ENCODE peak calls at places on chromosome 13, in nine cellular contexts. W is A549, I is psoas muscle, F is body of pancreas, J is hepatocyte, K is right cardiac atrium, T is cardiac muscle cell, X is mammary epithelial cell, A is endothelial cell of umbilical vein. Z is an unnamed sample.

GRCh38 chr13:46404732-46405097 is 17.7 kb upstream of the RUBCNL start:
- DNase-seq in K (no peak), T (no peak), W (no peak), J (no peak), I (no peak), A (no peak), X (no peak), F (no peak), Z (no peak)

GRCh38 chr13:49502954-49503353 is 7.2 kb downstream of the PHF11 start:
- DNase-seq in J (no peak), W (no peak), F (no peak), T (no peak), I (no peak), K (no peak), X (no peak), A (peak; percentile 58), Z (no peak)

GRCh38 chr13:103101500-103101899 is 35.3 kb upstream of the SLC10A2 start:
- DNase-seq in W (no peak), K (no peak), X (no peak), T (peak; percentile 54), J (no peak), I (no peak), F (no peak), A (no peak), Z (no peak)

GRCh38 chr13:94933230-94933751 is 220.9 kb upstream of the SOX21 start:
- DNase-seq in A (no peak), W (no peak), I (no peak), X (no peak), K (no peak), F (no peak), T (no peak), J (no peak), Z (no peak)

GRCh38 chr13:26041476-26041875 is 10.3 kb downstream of the SHISA2 start:
- DNase-seq in J (no peak), F (no peak), A (no peak), I (no peak), W (no peak), K (no peak), T (no peak), X (no peak), Z (no peak)

GRCh38 chr13:59673301-59673700 is 490.4 kb downstream of the DIAPH3 start:
- DNase-seq in T (no peak), F (no peak), A (no peak), I (no peak), J (no peak), K (no peak), W (no peak), X (no peak), Z (no peak)

GRCh38 chr13:75650991-75651390 is 14.9 kb downstream of the LMO7 start:
- DNase-seq in K (no peak), J (no peak), X (no peak), I (no peak), T (no peak), F (no peak), A (no peak), W (no peak), Z (no peak)

GRCh38 chr13:93875527-93875926 is 604.0 kb downstream of the DCT start:
- DNase-seq in W (no peak), A (no peak), K (no peak), J (no peak), I (no peak), X (peak; percentile 19), T (no peak), F (no peak), Z (no peak)

GRCh38 chr13:84810781-84811180 is 928.5 kb upstream of the SLITRK1 start:
- DNase-seq in F (no peak), W (no peak), A (no peak), J (no peak), T (no peak), I (no peak), X (no peak), K (no peak), Z (no peak)

GRCh38 chr13:40116008-40116407 is 460.5 kb downstream of the COG6 start:
- DNase-seq in K (peak; percentile 42), J (peak; percentile 84), X (peak; percentile 94), I (no peak), W (peak; percentile 60), F (peak; percentile 86), A (peak; percentile 98), T (peak; percentile 5), Z (no peak)

GRCh38 chr13:32248789-32249188 is 66.4 kb downstream of the ZAR1L start:
- DNase-seq in K (no peak), T (no peak), J (no peak), W (no peak), F (no peak), A (no peak), I (no peak), X (no peak), Z (no peak)

GRCh38 chr13:33191425-33192221 is 93.9 kb downstream of the STARD13 start:
- DNase-seq in X (no peak), T (no peak), I (no peak), A (no peak), W (no peak), J (no peak), F (no peak), K (no peak), Z (no peak)

GRCh38 chr13:52127783-52128702 is 830 bp downstream of the NEK5 start:
- DNase-seq in T (peak; percentile 70), J (peak; percentile 83), A (peak; percentile 79), X (peak; percentile 67), K (peak; percentile 26), I (no peak), W (peak; percentile 60), F (peak; percentile 62), Z (peak; percentile 55)

GRCh38 chr13:42836930-42837329 is 55.5 kb downstream of the FAM216B start:
- DNase-seq in X (no peak), T (peak; percentile 40), W (peak; percentile 3), K (no peak), A (peak; percentile 19), I (no peak), J (peak; percentile 67), F (peak; percentile 41), Z (no peak)

DNA sequence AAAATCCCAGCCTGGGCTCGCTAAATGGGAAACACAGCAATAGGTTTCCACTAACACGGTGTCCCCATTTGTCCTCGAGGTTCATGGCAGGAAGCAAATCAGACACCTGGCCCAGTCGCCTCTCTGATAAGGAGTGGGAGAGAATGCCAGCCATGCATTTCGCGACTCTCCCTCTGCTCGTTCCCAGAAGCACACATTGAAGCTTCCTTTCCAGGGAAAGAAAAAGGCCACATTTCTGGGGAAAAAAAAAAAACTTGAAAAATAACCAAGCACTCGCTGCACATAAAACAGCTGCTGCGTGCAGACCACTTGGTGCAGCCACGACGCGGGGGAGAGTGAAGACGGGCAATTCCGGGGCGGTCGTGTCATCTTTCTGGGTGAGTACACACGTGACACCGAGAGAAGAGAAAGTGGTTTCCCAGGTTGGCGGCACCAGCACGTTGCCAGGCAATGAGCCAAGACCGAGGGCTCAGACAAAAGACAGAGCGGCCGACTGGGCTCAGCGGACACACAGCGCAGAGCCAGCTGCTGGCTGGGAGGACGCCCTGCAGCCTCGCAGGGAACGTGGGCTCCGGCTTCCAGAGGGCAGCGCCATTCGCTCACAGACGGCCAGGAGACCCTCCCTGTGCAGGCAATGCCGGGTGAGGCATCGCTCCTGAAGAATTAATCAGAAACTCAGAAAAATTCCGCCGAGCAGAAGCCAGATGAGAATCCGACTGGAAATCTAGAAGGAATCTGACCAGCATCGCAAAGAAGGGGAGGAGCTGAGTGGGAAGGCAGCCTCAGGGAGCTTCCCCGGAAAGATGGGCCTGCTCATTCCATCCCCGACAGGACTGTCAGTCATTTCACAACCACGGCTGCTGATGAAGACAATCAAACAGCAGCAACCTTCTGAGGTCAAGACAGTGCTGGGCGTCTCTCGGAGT is 83.2 kb upstream of the IRS2 start:
- DNase-seq in F (peak; percentile 91), K (peak; percentile 87), X (peak; percentile 34), T (no peak), W (peak; percentile 70), J (no peak), A (peak; percentile 7), I (peak; percentile 80), Z (peak; percentile 88)
- H3K27ac ChIP-seq in F (peak overlapping the region; percentile 80), K (peak overlapping the region; percentile 63), X (no peak overlapping the region), T (no peak overlapping the region), W (peak overlapping the region; percentile 86), J (no peak overlapping the region), A (no peak overlapping the region), I (no peak overlapping the region), Z (peak overlapping the region; percentile 73)

GRCh38 chr13:97058417-97058816 is 64.1 kb upstream of the OXGR1 start:
- DNase-seq in I (no peak), T (no peak), K (no peak), F (no peak), X (no peak), J (no peak), W (no peak), A (no peak), Z (no peak)

GRCh38 chr13:97057196-97057595 is 62.9 kb upstream of the OXGR1 start:
- DNase-seq in A (no peak), F (no peak), J (no peak), T (no peak), W (no peak), K (no peak), I (no peak), X (no peak), Z (no peak)

GRCh38 chr13:97058896-97059295 is 64.6 kb upstream of the OXGR1 start:
- DNase-seq in X (no peak), T (no peak), I (no peak), J (no peak), W (no peak), F (no peak), A (no peak), K (no peak), Z (no peak)
- H3K4me3 ChIP-seq in X (no peak overlapping the region), T (no peak overlapping the region), I (no peak overlapping the region), J (no peak overlapping the region), W (no peak overlapping the region), F (no peak overlapping the region), A (no peak overlapping the region), K (no peak overlapping the region), Z (no peak overlapping the region)

GRCh38 chr13:111186305-111186930 is 71.3 kb downstream of the ARHGEF7 start:
- DNase-seq in X (no peak), K (no peak), I (no peak), F (no peak), W (no peak), T (no peak), J (no peak), A (no peak), Z (no peak)

GRCh38 chr13:111183959-111184684 is 69.0 kb downstream of the ARHGEF7 start:
- DNase-seq in F (no peak), I (no peak), A (no peak), K (no peak), T (no peak), J (no peak), X (no peak), W (no peak), Z (no peak)

GRCh38 chr13:111184685-111185401 is 69.7 kb downstream of the ARHGEF7 start:
- DNase-seq in J (no peak), W (no peak), I (no peak), X (no peak), A (no peak), T (no peak), F (no peak), K (no peak), Z (peak; percentile 57)

GRCh38 chr13:111183087-111183645 is 68.1 kb downstream of the ARHGEF7 start:
- DNase-seq in K (no peak), F (no peak), A (no peak), T (no peak), W (no peak), J (no peak), I (no peak), X (no peak), Z (no peak)

GRCh38 chr13:111187879-111188643 is 73.0 kb downstream of the ARHGEF7 start:
- DNase-seq in I (no peak), F (no peak), X (peak; percentile 78), K (no peak), A (peak; percentile 44), W (no peak), J (peak; percentile 58), T (peak; percentile 47), Z (no peak)
- H3K4me1 ChIP-seq in I (peaks cover 62% of the 10 kb centered on the region), F (peaks cover 23% of the 10 kb centered on the region), X (peaks cover 18% of the 10 kb centered on the region), K (peaks cover 32% of the 10 kb centered on the region), A (peaks cover 9% of the 10 kb centered on the region), W (peaks cover 4% of the 10 kb centered on the region), J (peaks cover 16% of the 10 kb centered on the region), T (peaks cover 45% of the 10 kb centered on the region), Z (peaks cover 3% of the 10 kb centered on the region)

GRCh38 chr13:78102121-78102677 is 183.6 kb upstream of the EDNRB start:
- DNase-seq in W (no peak), I (peak; percentile 47), F (peak; percentile 19), T (no peak), J (no peak), K (peak; percentile 52), A (peak; percentile 41), X (peak; percentile 40), Z (no peak)
- H3K27ac ChIP-seq in W (peak overlapping the region; percentile 53), I (no peak overlapping the region), F (no peak overlapping the region), T (no peak overlapping the region), J (no peak overlapping the region), K (peak overlapping the region; percentile 45), A (no peak overlapping the region), X (no peak overlapping the region), Z (no peak overlapping the region)